ENCODE peak calls at places on chromosomes 1 and 21, in eight cellular contexts. A is dorsolateral prefrontal cortex; W is NB4; C is WTC11; S is Calu3; M is lower lobe of right lung; P is cardiac fibroblast; G is naive thymus-derived CD8-positive, alpha-beta T cell. L is an unnamed sample.

GRCh38 chr1:7410156-7410555 is 360.9 kb upstream of the VAMP3 start:
- DNase-seq in M (no peak), G (no peak), W (no peak), P (no peak), C (peak; percentile 2), S (no peak), A (no peak), L (no peak)

GRCh38 chr21:37130971-37131370 is 57.9 kb downstream of the TTC3 start:
- DNase-seq in M (no peak), C (no peak), P (peak; percentile 53), W (no peak), G (no peak), S (no peak), A (no peak), L (no peak)

GRCh38 chr1:9466780-9467755 is 72.2 kb upstream of the SLC25A33 start:
- DNase-seq in G (no peak), P (no peak), W (no peak), S (no peak), C (no peak), A (no peak), M (no peak), L (no peak)

GRCh38 chr1:100924212-100924611 is 28.3 kb downstream of the SLC30A7 start:
- DNase-seq in G (no peak), M (no peak), P (peak; percentile 14), S (no peak), C (no peak), W (no peak), A (no peak), L (no peak)

GRCh38 chr1:164591858-164592257 is 32.9 kb downstream of the PBX1 start:
- DNase-seq in W (no peak), G (no peak), P (no peak), C (no peak), M (no peak), A (no peak), S (no peak), L (no peak)

GRCh38 chr1:183318433-183318832 is 99.7 kb downstream of the NMNAT2 start:
- DNase-seq in M (peak; percentile 73), A (no peak), W (peak; percentile 74), S (peak; percentile 75), C (peak; percentile 45), P (peak; percentile 97), G (no peak), L (peak; percentile 80)

GRCh38 chr1:156337888-156338179 is 258 bp downstream of the CCT3 start:
- DNase-seq in C (no peak), M (no peak), W (no peak), A (peak; percentile 21), P (no peak), S (no peak), G (no peak), L (no peak)

GRCh38 chr1:244273262-244273844 is 178.4 kb downstream of the ADSS2 start:
- DNase-seq in C (no peak), P (no peak), S (no peak), A (no peak), M (no peak), W (no peak), G (no peak), L (no peak)

GRCh38 chr1:160866001-160866704 is 3.5 kb upstream of the CD244 start:
- DNase-seq in P (no peak), G (no peak), A (no peak), S (no peak), W (no peak), C (no peak), M (no peak), L (no peak)